ENCODE peak calls at places on chromosomes 5 and 9, in ten cellular contexts. H is right cardiac atrium; Y is effector memory CD8-positive, alpha-beta T cell; N is heart right ventricle; B is GM23338; J is body of pancreas; U is GDM1; E is OCI-M1; X is endodermal cell; G is foreskin melanocyte. S is an unnamed sample.

GRCh38 chr5:103258957-103259704 is 568 bp downstream of the MACIR start:
- DNase-seq in B (peak; percentile 83), Y (peak; percentile 54), H (peak; percentile 83), X (peak; percentile 90), N (peak; percentile 64), G (peak; percentile 37), E (peak; percentile 87), J (peak; percentile 54), U (peak; percentile 64), S (no peak)

GRCh38 chr9:126514037-126514821 is 99.5 kb upstream of the LMX1B start:
- DNase-seq in E (no peak), Y (peak; percentile 70), X (peak; percentile 95), J (peak; percentile 33), U (no peak), B (peak; percentile 87), G (peak; percentile 35), N (peak; percentile 82), H (peak; percentile 93), S (no peak)

GRCh38 chr5:107869459-107870115 is 198.8 kb upstream of the EFNA5 start:
- DNase-seq in E (no peak), Y (no peak), U (no peak), G (peak; percentile 45), H (no peak), J (no peak), B (no peak), X (peak; percentile 53), N (no peak), S (peak; percentile 47)

GRCh38 chr5:57724836-57725235 is 242.2 kb upstream of the ACTBL2 start:
- DNase-seq in J (no peak), N (no peak), U (no peak), H (no peak), E (no peak), X (no peak), B (no peak), Y (no peak), G (peak; percentile 46), S (no peak)

GRCh38 chr5:57878301-57878722 is 395.7 kb upstream of the ACTBL2 start:
- DNase-seq in B (no peak), J (no peak), X (no peak), G (no peak), H (no peak), E (no peak), N (no peak), U (no peak), Y (no peak), S (no peak)

GRCh38 chr9:108783318-108784127 is 72.3 kb downstream of the ACTL7B start:
- DNase-seq in X (no peak), G (no peak), Y (no peak), H (no peak), J (no peak), N (no peak), U (no peak), B (no peak), E (no peak), S (no peak)

GRCh38 chr5:93433422-93433821 is 147.6 kb downstream of the NR2F1-AS1 start:
- DNase-seq in G (no peak), J (no peak), H (no peak), U (no peak), N (no peak), X (no peak), Y (no peak), E (peak; percentile 69), B (no peak), S (no peak)

GRCh38 chr5:158898185-158899177 is 201.2 kb downstream of the EBF1 start:
- DNase-seq in B (no peak), X (no peak), E (no peak), N (no peak), Y (no peak), G (no peak), H (no peak), U (no peak), J (no peak), S (no peak)

GRCh38 chr5:167049043-167049663 is 1242.3 kb upstream of the WWC1 start:
- DNase-seq in B (peak; percentile 75), N (no peak), Y (no peak), G (peak; percentile 24), H (peak; percentile 33), X (peak; percentile 61), E (peak; percentile 78), J (peak; percentile 69), U (peak; percentile 10), S (no peak)

GRCh38 chr5:147658293-147658932 is 124.1 kb downstream of the JAKMIP2 start:
- DNase-seq in N (no peak), G (no peak), Y (no peak), U (no peak), H (no peak), X (peak; percentile 78), J (no peak), E (peak; percentile 47), B (no peak), S (no peak)

GRCh38 chr5:58412932-58413331 is 47.0 kb downstream of the PLK2 start:
- DNase-seq in J (no peak), B (no peak), H (no peak), E (no peak), N (no peak), Y (no peak), U (no peak), G (peak; percentile 39), X (no peak), S (no peak)

GRCh38 chr5:128637031-128637430 is 99.0 kb upstream of the FBN2 start:
- DNase-seq in G (no peak), H (no peak), U (no peak), B (no peak), N (no peak), X (no peak), E (no peak), Y (no peak), J (no peak), S (no peak)

GRCh38 chr9:20382460-20383071 is 239.7 kb downstream of the MLLT3 start:
- DNase-seq in X (no peak), N (no peak), E (peak; percentile 91), B (peak; percentile 22), J (no peak), U (peak; percentile 52), G (no peak), Y (no peak), H (no peak), S (no peak)

GRCh38 chr9:114288233-114289051 is 34.5 kb upstream of the ORM1 start:
- DNase-seq in U (no peak), N (no peak), X (peak; percentile 75), E (no peak), B (peak; percentile 73), H (peak; percentile 43), J (no peak), G (no peak), Y (no peak), S (no peak)

GRCh38 chr9:94827584-94828304 is 101.2 kb downstream of the AOPEP start:
- DNase-seq in X (peak; percentile 7), G (no peak), H (no peak), U (no peak), N (no peak), Y (no peak), E (no peak), B (no peak), J (no peak), S (no peak)

GRCh38 chr9:90726215-90726614 is 75.4 kb upstream of the SYK start:
- DNase-seq in E (no peak), X (peak; percentile 84), H (no peak), J (no peak), U (no peak), B (peak; percentile 73), Y (no peak), G (no peak), N (no peak), S (no peak)

GRCh38 chr9:7534211-7534935 is 265.2 kb downstream of the DMAC1 start:
- DNase-seq in E (peak; percentile 87), G (no peak), H (no peak), X (no peak), Y (no peak), U (no peak), J (no peak), N (no peak), B (no peak), S (no peak)

GRCh38 chr5:163318707-163319106 is 118.7 kb upstream of the CCNG1 start:
- DNase-seq in J (no peak), G (no peak), E (no peak), B (no peak), Y (no peak), H (no peak), U (no peak), X (no peak), N (no peak), S (no peak)

GRCh38 chr9:130150779-130151381 is 21.3 kb upstream of the NCS1 start:
- DNase-seq in E (no peak), J (no peak), H (no peak), U (no peak), X (no peak), B (no peak), Y (no peak), G (no peak), N (no peak), S (no peak)

GRCh38 chr5:16552666-16553343 is 64.0 kb downstream of the RETREG1 start:
- DNase-seq in J (peak; percentile 89), N (peak; percentile 74), U (peak; percentile 2), G (no peak), E (peak; percentile 60), H (peak; percentile 92), Y (peak; percentile 5), B (peak; percentile 93), X (peak; percentile 95), S (peak; percentile 12)

GRCh38 chr9:112447283-112447761 is 39.3 kb upstream of the KIAA1958 start:
- DNase-seq in Y (no peak), G (no peak), U (no peak), J (no peak), X (no peak), E (peak; percentile 30), B (no peak), N (no peak), H (no peak), S (no peak)

GRCh38 chr5:16304846-16305245 is 125.3 kb upstream of the MARCHF11 start:
- DNase-seq in G (no peak), H (no peak), U (no peak), N (no peak), J (no peak), B (no peak), E (no peak), X (no peak), Y (no peak), S (no peak)

GRCh38 chr9:136354592-136355085 is 8.9 kb downstream of the DNLZ start:
- DNase-seq in U (no peak), B (no peak), Y (no peak), X (no peak), H (peak; percentile 83), G (no peak), N (peak; percentile 74), J (no peak), E (no peak), S (no peak)

GRCh38 chr5:173293817-173294672 is 34.2 kb downstream of the STC2 start:
- DNase-seq in X (peak; percentile 94), H (peak; percentile 89), J (peak; percentile 79), B (peak; percentile 93), E (peak; percentile 88), G (peak; percentile 54), U (peak; percentile 50), Y (peak; percentile 42), N (peak; percentile 76), S (peak; percentile 42)

GRCh38 chr5:60577116-60577515 is 122.8 kb downstream of the DEPDC1B start:
- DNase-seq in Y (no peak), X (no peak), G (no peak), B (no peak), H (no peak), J (no peak), N (no peak), E (no peak), U (no peak), S (no peak)

GRCh38 chr5:41908374-41909079 is 4.4 kb downstream of the RIMOC1 start:
- DNase-seq in J (no peak), U (no peak), N (no peak), G (no peak), E (no peak), H (no peak), Y (no peak), X (no peak), B (no peak), S (no peak)

GRCh38 chr5:156570615-156571014 is 243.7 kb downstream of the SGCD start:
- DNase-seq in Y (no peak), G (no peak), B (no peak), U (no peak), E (no peak), J (no peak), H (no peak), N (no peak), X (no peak), S (no peak)

GRCh38 chr5:155332618-155333017 is 319.1 kb downstream of the KIF4B start:
- DNase-seq in N (no peak), E (no peak), U (no peak), H (peak; percentile 41), X (no peak), J (no peak), B (no peak), Y (no peak), G (no peak), S (no peak)